ENCODE peak calls at places on chromosomes 3 and 15, in ten cellular contexts. N is ecto neural progenitor cell, I is mammary epithelial cell, F is fibroblast of pulmonary artery, O is WERI-Rb-1, Z is neural crest cell, W is T-helper 1 cell, K is activated T-cell treated with anti-CD3 and anti-CD28 coated beads for 1 hour, S is EH, T is H54. D is an unnamed sample.

GRCh38 chr15:85289677-85290365 is 90.6 kb upstream of the AKAP13 start:
- DNase-seq in N (no peak), I (peak), F (peak), O (peak), Z (no peak), W (no peak), K (no peak), S (peak), T (peak), D (no peak)

GRCh38 chr15:31278544-31279220 is 48.0 kb upstream of the KLF13 start:
- DNase-seq in N (peak), I (no peak), F (no peak), O (no peak), Z (no peak), W (no peak), K (no peak), S (no peak), T (no peak), D (no peak)

GRCh38 chr3:108755686-108756085 is 1.5 kb downstream of the RETNLB start:
- DNase-seq in N (no peak), I (no peak), F (no peak), O (no peak), Z (no peak), W (no peak), K (no peak), S (no peak), T (no peak), D (no peak)

GRCh38 chr3:32186097-32186496 is 52.4 kb upstream of the CMTM8 start:
- DNase-seq in N (peak), I (no peak), F (no peak), O (no peak), Z (no peak), W (no peak), K (no peak), S (no peak), T (no peak), D (no peak)

GRCh38 chr3:14375192-14375591 is 27.2 kb upstream of the SLC6A6 start:
- DNase-seq in N (no peak), I (no peak), F (no peak), O (peak), Z (no peak), W (no peak), K (no peak), S (no peak), T (no peak), D (no peak)

GRCh38 chr3:14120111-14120920 is 4.4 kb downstream of the CHCHD4 start:
- DNase-seq in N (no peak), I (no peak), F (no peak), O (no peak), Z (no peak), W (no peak), K (no peak), S (no peak), T (no peak), D (no peak)

GRCh38 chr3:16136042-16136441 is 38.4 kb upstream of the GALNT15 start:
- DNase-seq in N (no peak), I (no peak), F (peak), O (no peak), Z (no peak), W (no peak), K (no peak), S (peak), T (no peak), D (no peak)

GRCh38 chr3:134376385-134376765 is 2.1 kb upstream of the AMOTL2 start:
- DNase-seq in N (no peak), I (no peak), F (no peak), O (no peak), Z (no peak), W (no peak), K (no peak), S (no peak), T (no peak), D (no peak)

GRCh38 chr15:60392986-60393811 is 4.6 kb downstream of the ANXA2 start:
- DNase-seq in N (no peak), I (peak), F (peak), O (no peak), Z (no peak), W (no peak), K (no peak), S (peak), T (no peak), D (no peak)

GRCh38 chr3:9248232-9249191 is 934 bp downstream of the SRGAP3 start:
- DNase-seq in N (peak), I (peak), F (peak), O (peak), Z (peak), W (no peak), K (no peak), S (no peak), T (no peak), D (no peak)

GRCh38 chr3:143307613-143308183 is 188.1 kb downstream of the CHST2 start:
- DNase-seq in N (no peak), I (peak), F (peak), O (no peak), Z (no peak), W (no peak), K (no peak), S (peak), T (no peak), D (no peak)

GRCh38 chr3:9250236-9250635 is 790 bp upstream of the SRGAP3 start:
- DNase-seq in N (no peak), I (no peak), F (no peak), O (no peak), Z (no peak), W (no peak), K (no peak), S (no peak), T (no peak), D (no peak)

GRCh38 chr3:132180337-132180791 is 136.8 kb upstream of the ACP3 start:
- DNase-seq in N (no peak), I (peak), F (peak), O (no peak), Z (no peak), W (no peak), K (no peak), S (peak), T (peak), D (no peak)

GRCh38 chr15:75140080-75140879 is 61.4 kb upstream of the C15orf39 start:
- DNase-seq in N (no peak), I (no peak), F (no peak), O (no peak), Z (no peak), W (no peak), K (no peak), S (no peak), T (no peak), D (no peak)

GRCh38 chr15:34331809-34332208 is 5.8 kb downstream of the SLC12A6 start:
- DNase-seq in N (no peak), I (no peak), F (no peak), O (no peak), Z (no peak), W (no peak), K (no peak), S (no peak), T (no peak), D (no peak)

GRCh38 chr15:55894406-55894965 is 98.9 kb downstream of the NEDD4 start:
- DNase-seq in N (no peak), I (peak), F (no peak), O (no peak), Z (no peak), W (no peak), K (no peak), S (no peak), T (no peak), D (no peak)

GRCh38 chr3:131658115-131658514 is 155.3 kb upstream of the MRPL3 start:
- DNase-seq in N (no peak), I (no peak), F (no peak), O (no peak), Z (no peak), W (no peak), K (no peak), S (no peak), T (no peak), D (no peak)

GRCh38 chr3:156493887-156494286 is 61.0 kb downstream of the SSR3 start:
- DNase-seq in N (no peak), I (no peak), F (no peak), O (no peak), Z (no peak), W (no peak), K (no peak), S (no peak), T (no peak), D (no peak)

GRCh38 chr3:40073310-40074007 is 236.0 kb upstream of the EIF1B start:
- DNase-seq in N (no peak), I (no peak), F (no peak), O (no peak), Z (no peak), W (no peak), K (no peak), S (no peak), T (no peak), D (no peak)

GRCh38 chr3:41330465-41330864 is 131.2 kb downstream of the CTNNB1 start:
- DNase-seq in N (no peak), I (no peak), F (peak), O (no peak), Z (no peak), W (no peak), K (no peak), S (peak), T (no peak), D (no peak)

GRCh38 chr3:123871946-123872345 is 12.2 kb downstream of the MYLK start:
- DNase-seq in N (no peak), I (peak), F (peak), O (no peak), Z (no peak), W (no peak), K (no peak), S (no peak), T (no peak), D (no peak)

GRCh38 chr3:32493437-32494414 is 8.9 kb downstream of the CMTM6 start:
- DNase-seq in N (no peak), I (peak), F (peak), O (no peak), Z (no peak), W (no peak), K (no peak), S (peak), T (no peak), D (no peak)

GRCh38 chr3:123626881-123627280 is 42.0 kb upstream of the HACD2 start:
- DNase-seq in N (no peak), I (no peak), F (no peak), O (no peak), Z (no peak), W (no peak), K (no peak), S (no peak), T (no peak), D (no peak)

GRCh38 chr3:42979044-42979962 is at the start of gene GASK1A:
- DNase-seq in N (peak), I (peak), F (no peak), O (peak), Z (peak), W (no peak), K (no peak), S (no peak), T (no peak), D (no peak)

GRCh38 chr3:41002104-41002503 is 197.2 kb upstream of the CTNNB1 start:
- DNase-seq in N (no peak), I (no peak), F (no peak), O (no peak), Z (no peak), W (no peak), K (no peak), S (no peak), T (no peak), D (no peak)

GRCh38 chr15:52134502-52135144 is 22.0 kb upstream of the BCL2L10 start:
- DNase-seq in N (no peak), I (no peak), F (no peak), O (no peak), Z (no peak), W (no peak), K (no peak), S (no peak), T (no peak), D (no peak)

GRCh38 chr3:126971891-126972351 is 11.0 kb upstream of the PLXNA1 start:
- DNase-seq in N (peak), I (no peak), F (peak), O (no peak), Z (peak), W (no peak), K (no peak), S (peak), T (no peak), D (no peak)

GRCh38 chr3:195441971-195442572 is 748 bp downstream of the ACAP2 start:
- DNase-seq in N (peak), I (peak), F (peak), O (peak), Z (peak), W (peak), K (peak), S (peak), T (peak), D (peak)

GRCh38 chr3:178823556-178824229 is 247.9 kb downstream of the ZMAT3 start:
- DNase-seq in N (no peak), I (no peak), F (peak), O (no peak), Z (no peak), W (no peak), K (no peak), S (no peak), T (no peak), D (no peak)

D was measured in effector CD8-positive, alpha-beta T cell.